ENCODE peak calls at places on chromosomes 7 and 10, in six cellular contexts. W is HepG2, H is SK-N-SH, M is H1, Y is K562, N is GM12878. C is an unnamed sample.

GRCh38 chr7:50300336-50300735 is 4.2 kb upstream of the IKZF1 start:
- DNase-seq in N (no peak), W (no peak), M (no peak), H (no peak), Y (no peak), C (no peak)

GRCh38 chr10:28274475-28274874 is 28.4 kb downstream of the MPP7 start:
- DNase-seq in Y (no peak), H (no peak), N (no peak), W (no peak), M (no peak), C (no peak)

GRCh38 chr7:94907420-94908203 is at the start of gene PPP1R9A:
- DNase-seq in N (no peak), M (peak), H (peak), Y (no peak), W (peak), C (no peak)

GRCh38 chr10:17756557-17757208 is 4.7 kb downstream of the TMEM236 start:
- DNase-seq in M (no peak), Y (no peak), W (peak), H (no peak), N (peak), C (no peak)

GRCh38 chr10:78973901-78974408 is 94.8 kb upstream of the ZMIZ1 start:
- DNase-seq in M (peak), W (peak), N (no peak), Y (no peak), H (no peak), C (peak)

GRCh38 chr7:36999851-37000480 is 275.7 kb upstream of the AOAH start:
- DNase-seq in W (no peak), N (no peak), H (no peak), M (no peak), Y (no peak), C (no peak)

GRCh38 chr10:22427101-22427500 is 81.8 kb downstream of the SPAG6 start:
- DNase-seq in W (no peak), N (no peak), Y (peak), H (no peak), M (no peak), C (no peak)

GRCh38 chr7:30252885-30253795 is 31.3 kb upstream of the ZNRF2 start:
- DNase-seq in W (no peak), Y (no peak), N (no peak), H (no peak), M (no peak), C (no peak)

GRCh38 chr10:62503871-62504270 is 129.7 kb downstream of the ZNF365 start:
- DNase-seq in H (no peak), Y (no peak), M (no peak), W (no peak), N (no peak), C (no peak)

GRCh38 chr10:56633876-56634452 is 272.9 kb upstream of the ZWINT start:
- DNase-seq in W (no peak), N (peak), M (no peak), Y (no peak), H (no peak), C (no peak)

GRCh38 chr7:152025937-152026890 is 740 bp downstream of the GALNT11 start:
- DNase-seq in N (no peak), Y (peak), H (no peak), W (no peak), M (no peak), C (no peak)

GRCh38 chr10:58436071-58436470 is 50.9 kb downstream of the TFAM start:
- DNase-seq in M (no peak), H (no peak), N (no peak), Y (no peak), W (no peak), C (no peak)

GRCh38 chr10:58435297-58435696 is 50.1 kb downstream of the TFAM start:
- DNase-seq in H (no peak), Y (no peak), N (no peak), W (peak), M (no peak), C (no peak)

DNA sequence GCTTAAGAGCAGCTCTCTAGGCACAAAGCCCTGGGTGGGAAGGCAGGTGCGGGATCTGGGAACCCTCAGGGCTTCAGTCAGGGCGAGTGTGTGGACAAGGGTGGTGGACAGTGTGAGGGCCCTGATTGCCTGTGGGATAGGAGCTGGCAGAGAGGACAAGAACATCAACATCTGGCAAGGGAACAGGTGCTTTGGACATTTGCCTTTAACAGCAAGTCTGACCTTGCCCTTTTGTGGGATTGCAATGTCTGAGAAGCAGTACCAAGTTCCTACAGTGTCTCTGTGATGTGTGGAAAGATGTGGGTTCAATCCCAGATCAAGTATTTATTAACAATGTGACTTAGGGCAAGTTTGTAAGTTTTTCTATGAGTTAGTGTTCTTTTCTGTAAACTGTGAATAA is 46.7 kb downstream of the TFAM start:
- DNase-seq in Y (no peak), H (no peak), M (no peak), W (no peak), N (no peak), C (no peak)
- TF ChIP-seq GABPA in Y (no peak), H (no peak), M (no peak), W (no peak), N (no peak), C (no peak)

GRCh38 chr7:109986701-109987100 is 1104.2 kb upstream of the LRRN3 start:
- DNase-seq in N (no peak), Y (no peak), W (no peak), H (no peak), M (no peak), C (no peak)
- TF ChIP-seq GABPA in N (no peak), Y (no peak), W (no peak), H (no peak), M (no peak), C (no peak)

DNA sequence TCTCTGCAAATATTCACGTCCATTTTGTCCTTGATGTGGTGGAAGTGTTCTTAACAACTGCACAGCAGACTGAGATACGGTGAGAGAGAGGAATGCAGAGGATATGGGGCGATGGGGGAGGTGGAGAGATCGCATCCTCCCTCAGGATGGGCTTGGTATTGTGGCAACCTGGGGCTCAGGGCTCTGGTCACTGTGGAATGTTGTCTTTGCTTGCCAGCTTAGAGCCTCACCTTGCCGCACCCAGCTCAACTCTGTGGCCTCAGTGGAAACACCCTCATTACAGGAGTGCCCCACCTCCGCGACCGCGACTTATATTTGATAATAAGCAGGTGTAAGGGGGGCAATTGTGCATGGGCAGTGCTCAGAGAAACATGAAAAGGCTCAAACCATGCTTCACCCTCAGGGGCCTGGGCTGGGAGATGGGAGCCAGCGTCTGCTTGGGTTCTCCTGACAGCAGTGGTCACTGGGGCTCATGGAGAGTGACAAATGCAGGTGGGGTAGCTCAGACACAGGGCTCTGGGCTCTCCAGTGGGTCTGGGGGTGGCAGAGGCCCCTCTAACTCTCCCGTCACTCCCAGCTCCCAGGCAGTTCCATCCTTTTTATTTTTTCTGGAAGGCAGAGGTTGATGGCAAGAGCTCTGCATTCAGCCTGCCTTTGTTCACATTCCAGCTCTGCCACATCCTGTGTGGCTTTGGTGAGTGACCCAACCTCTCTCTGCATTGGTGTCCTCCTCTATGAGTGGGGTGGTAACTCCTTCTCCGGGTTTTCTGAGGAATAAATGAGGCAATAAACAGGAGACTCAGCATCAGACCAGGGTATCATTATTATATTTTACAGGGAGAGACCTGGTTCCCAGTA is 43.1 kb upstream of the EMX2 start:
- DNase-seq in Y (no peak), W (no peak), H (no peak), M (no peak), N (no peak), C (no peak)
- TF ChIP-seq GABPA in Y (no peak), W (no peak), H (no peak), M (no peak), N (no peak), C (no peak)

GRCh38 chr10:43233601-43234430 is 33.0 kb downstream of the RASGEF1A start:
- DNase-seq in H (no peak), W (no peak), N (no peak), Y (no peak), M (no peak), C (no peak)
- TF ChIP-seq GABPA in H (no peak), W (no peak), N (no peak), Y (no peak), M (no peak), C (no peak)

DNA sequence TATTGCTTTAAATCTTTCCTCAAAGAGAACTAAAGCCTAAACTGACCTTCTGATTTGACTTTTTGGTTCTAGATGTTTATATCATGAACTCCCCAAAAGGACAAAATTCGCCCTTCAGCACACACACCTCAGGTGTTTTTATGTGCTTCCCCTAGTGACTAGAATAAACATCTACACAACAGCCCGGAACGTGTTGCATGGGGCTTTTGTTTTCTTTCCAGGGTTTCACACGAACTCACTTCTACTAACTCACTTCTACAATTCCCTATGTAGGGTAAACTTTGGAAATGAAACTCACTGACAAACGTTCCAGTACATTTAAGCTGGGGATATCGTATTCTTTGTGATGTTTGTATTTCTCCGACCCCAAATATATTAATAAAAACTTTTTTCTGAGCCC is 1.4 kb downstream of the TRA2A start:
- DNase-seq in H (peak), Y (peak), N (no peak), W (peak), M (no peak), C (peak)
- TF ChIP-seq GABPA in H (no peak), Y (no peak), N (no peak), W (no peak), M (no peak), C (no peak)

GRCh38 chr7:2518101-2518500 is 1.5 kb upstream of the LFNG start:
- DNase-seq in Y (no peak), N (no peak), H (no peak), M (no peak), W (no peak), C (no peak)
- TF ChIP-seq GABPA in Y (no peak), N (no peak), H (no peak), M (no peak), W (no peak), C (no peak)

GRCh38 chr10:13712799-13713581 is 126.2 kb downstream of the PRPF18 start:
- DNase-seq in Y (peak), M (no peak), H (no peak), W (no peak), N (peak), C (peak)
- TF ChIP-seq GABPA in Y (no peak), M (no peak), H (peak), W (no peak), N (no peak), C (no peak)

C was measured in HL-60.